ENCODE peak calls at places on chromosomes 3 and 15, in nine cellular contexts. C is BE2C, J is colonic mucosa, B is GM23338, T is A673, D is ovary, F is AG10803, A is cardiac fibroblast, N is tibial artery. S is an unnamed sample.

GRCh38 chr15:98769867-98770266 is 121.5 kb downstream of the IGF1R start:
- DNase-seq in C (no peak), J (no peak), B (no peak), T (no peak), D (no peak), F (no peak), A (no peak), N (no peak), S (no peak)

GRCh38 chr3:123568875-123569274 is 16.0 kb downstream of the HACD2 start:
- DNase-seq in C (no peak), J (no peak), B (no peak), T (no peak), D (no peak), F (no peak), A (no peak), N (no peak), S (no peak)

GRCh38 chr3:177833392-177833791 is 636.1 kb upstream of the TBL1XR1 start:
- DNase-seq in C (no peak), J (no peak), B (no peak), T (no peak), D (no peak), F (no peak), A (no peak), N (no peak), S (no peak)

GRCh38 chr3:11558002-11558401 is 85.7 kb downstream of the VGLL4 start:
- DNase-seq in C (no peak), J (no peak), B (no peak), T (no peak), D (peak; percentile 29), F (peak; percentile 82), A (peak; percentile 93), N (no peak), S (peak; percentile 9)

GRCh38 chr3:101623656-101624055 is 49.7 kb downstream of the PCNP start:
- DNase-seq in C (no peak), J (no peak), B (no peak), T (no peak), D (no peak), F (no peak), A (no peak), N (no peak), S (no peak)

GRCh38 chr3:14203521-14204079 is 25.0 kb downstream of the LSM3 start:
- DNase-seq in C (peak; percentile 44), J (peak; percentile 72), B (peak; percentile 80), T (peak; percentile 76), D (peak; percentile 73), F (peak; percentile 87), A (peak; percentile 88), N (peak; percentile 51), S (no peak)

GRCh38 chr3:55585856-55586255 is 98.8 kb upstream of the WNT5A start:
- DNase-seq in C (no peak), J (no peak), B (peak; percentile 38), T (no peak), D (no peak), F (no peak), A (no peak), N (no peak), S (no peak)

GRCh38 chr3:169295126-169295525 is 368.4 kb downstream of the MECOM start:
- DNase-seq in C (peak; percentile 22), J (peak; percentile 42), B (peak; percentile 32), T (peak; percentile 41), D (no peak), F (peak; percentile 17), A (peak; percentile 67), N (no peak), S (no peak)

GRCh38 chr3:72323794-72324193 is 524.5 kb downstream of the SHQ1 start:
- DNase-seq in C (no peak), J (no peak), B (no peak), T (no peak), D (no peak), F (no peak), A (no peak), N (no peak), S (no peak)

GRCh38 chr3:13213911-13214846 is 140.9 kb upstream of the IQSEC1 start:
- DNase-seq in C (no peak), J (no peak), B (no peak), T (no peak), D (no peak), F (no peak), A (no peak), N (no peak), S (no peak)

DNA sequence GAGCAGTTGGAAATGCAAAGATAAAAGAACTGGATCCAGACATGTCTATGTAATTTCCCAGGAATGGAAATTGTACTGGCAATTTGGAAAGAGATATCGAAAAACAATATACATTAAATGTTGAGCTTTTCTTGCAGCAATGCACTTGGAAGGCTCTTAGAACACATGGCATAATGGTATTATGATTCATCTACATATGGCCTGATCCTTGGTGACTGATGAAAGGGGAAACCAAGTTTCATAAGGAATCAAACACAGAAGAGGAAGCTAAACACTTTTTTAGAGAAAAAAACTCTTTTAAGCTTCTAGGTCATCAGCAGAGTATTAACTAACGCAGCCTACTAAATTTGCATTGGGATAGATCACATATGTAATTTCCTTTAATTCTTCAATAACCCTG is 12.4 kb upstream of the GREM1 start:
- DNase-seq in C (no peak), J (no peak), B (no peak), T (no peak), D (no peak), F (no peak), A (peak; percentile 65), N (no peak), S (no peak)
- TF ChIP-seq CTCF in C (no peak), J (no peak), B (no peak), T (no peak), D (no peak), F (no peak), A (no peak), N (no peak), S (no peak)

DNA sequence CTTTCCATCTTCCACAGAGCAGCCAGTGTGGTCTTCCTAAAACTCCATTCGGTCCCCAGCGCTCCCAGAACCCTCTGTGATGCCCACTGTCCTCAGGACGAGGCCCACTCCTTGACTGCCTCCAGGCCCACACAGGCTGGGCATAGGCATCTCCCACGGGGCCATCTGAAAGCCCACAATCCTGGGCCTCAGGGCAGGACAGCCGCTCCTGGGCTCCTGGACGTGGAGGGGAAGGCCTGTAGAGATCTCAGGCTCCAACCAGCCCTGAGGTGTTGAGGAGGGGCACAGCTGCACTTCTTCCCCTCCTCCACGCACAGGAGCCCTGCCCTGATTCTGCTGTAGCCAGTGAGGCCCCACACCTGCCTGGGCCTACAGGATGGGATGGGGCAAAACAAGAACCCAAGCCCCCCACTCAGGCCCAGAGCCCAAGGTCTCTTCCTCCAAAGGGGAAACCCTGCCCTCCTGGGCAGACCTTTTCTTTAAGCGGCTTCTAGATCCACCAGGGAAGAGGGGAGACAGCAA is 26.0 kb downstream of the SHISA5 start:
- DNase-seq in C (no peak), J (no peak), B (no peak), T (no peak), D (no peak), F (no peak), A (no peak), N (no peak), S (no peak)
- H3K4me3 ChIP-seq in C (no peak overlapping the region), J (no peak overlapping the region), B (no peak overlapping the region), T (no peak overlapping the region), D (no peak overlapping the region), F (no peak overlapping the region), A (no peak overlapping the region), N (no peak overlapping the region), S (no peak overlapping the region)

GRCh38 chr3:160883373-160883772 is 127.3 kb downstream of the PPM1L start:
- DNase-seq in C (no peak), J (no peak), B (no peak), T (no peak), D (no peak), F (no peak), A (peak; percentile 11), N (no peak), S (no peak)

GRCh38 chr3:160879859-160880258 is 123.8 kb downstream of the PPM1L start:
- DNase-seq in C (no peak), J (no peak), B (no peak), T (no peak), D (no peak), F (no peak), A (no peak), N (no peak), S (no peak)

GRCh38 chr3:160886421-160886820 is 130.4 kb downstream of the PPM1L start:
- DNase-seq in C (no peak), J (no peak), B (no peak), T (no peak), D (no peak), F (no peak), A (no peak), N (no peak), S (no peak)

GRCh38 chr3:160885791-160886286 is 129.8 kb downstream of the PPM1L start:
- DNase-seq in C (peak; percentile 100), J (peak; percentile 60), B (peak; percentile 61), T (peak; percentile 76), D (peak; percentile 69), F (peak; percentile 22), A (peak; percentile 76), N (no peak), S (peak; percentile 82)
- TF ChIP-seq CTCF in C (peak; percentile 57), J (no peak), B (no peak), T (no peak), D (no peak), F (no peak), A (no peak), N (no peak), S (peak; percentile 21)

GRCh38 chr3:152173627-152174026 is 95.1 kb upstream of the MBNL1 start:
- DNase-seq in C (no peak), J (no peak), B (no peak), T (no peak), D (no peak), F (no peak), A (peak; percentile 29), N (no peak), S (no peak)

GRCh38 chr3:152175576-152175883 is 93.2 kb upstream of the MBNL1 start:
- DNase-seq in C (no peak), J (no peak), B (no peak), T (peak; percentile 28), D (no peak), F (peak; percentile 86), A (peak; percentile 94), N (no peak), S (no peak)

GRCh38 chr3:152176998-152177397 is 91.7 kb upstream of the MBNL1 start:
- DNase-seq in C (no peak), J (no peak), B (no peak), T (no peak), D (no peak), F (no peak), A (no peak), N (no peak), S (no peak)

GRCh38 chr3:152176241-152176640 is 92.5 kb upstream of the MBNL1 start:
- DNase-seq in C (no peak), J (no peak), B (no peak), T (no peak), D (no peak), F (peak; percentile 76), A (peak; percentile 32), N (no peak), S (no peak)

DNA sequence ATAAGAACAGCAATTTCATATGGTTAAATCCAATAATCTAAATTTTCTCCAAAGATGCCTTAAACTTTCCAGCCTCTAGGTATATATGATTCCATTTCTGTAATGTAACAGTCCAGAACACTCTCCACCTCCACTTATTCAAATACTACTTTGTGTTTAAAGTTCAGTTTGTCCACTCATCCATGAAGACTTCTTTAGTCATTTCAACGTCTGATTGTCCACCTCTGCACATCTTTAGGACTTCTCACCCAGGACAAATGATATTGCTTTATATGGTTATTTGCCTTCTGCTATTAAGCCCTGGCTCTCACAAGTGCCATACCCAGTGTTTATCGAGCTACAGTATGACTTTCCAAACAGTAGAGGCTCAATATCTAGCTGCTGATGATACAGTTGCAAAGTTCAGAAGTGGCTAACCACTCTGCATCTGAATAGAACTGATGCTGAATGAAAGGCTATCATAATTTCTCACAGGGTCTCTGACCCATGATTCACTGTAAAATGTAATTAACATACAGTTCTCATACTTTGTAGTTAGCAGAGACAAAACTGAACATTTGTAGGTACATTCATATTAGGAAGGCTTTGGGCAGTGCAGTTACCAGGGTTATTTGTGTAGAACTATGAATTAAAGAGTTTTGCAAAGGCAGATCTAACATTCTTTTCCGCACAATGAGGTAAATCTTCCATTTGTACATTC is 93.7 kb upstream of the MBNL1 start:
- DNase-seq in C (no peak), J (no peak), B (no peak), T (no peak), D (no peak), F (no peak), A (peak; percentile 25), N (no peak), S (no peak)
- H3K4me3 ChIP-seq in C (no peak overlapping the region), J (no peak overlapping the region), B (no peak overlapping the region), T (no peak overlapping the region), D (no peak overlapping the region), F (no peak overlapping the region), A (no peak overlapping the region), N (no peak overlapping the region), S (no peak overlapping the region)